ENCODE peak calls at places on chromosome 6, in four cellular contexts. U is AG09309, R is NCI-H2107, P is T47D. I is an unnamed sample.

GRCh38 chr6:109229536-109229935 is 134.2 kb downstream of the CEP57L1 start:
- DNase-seq in U (no peak), R (no peak), P (peak; percentile 69), I (no peak)

GRCh38 chr6:143802833-143803565 is 40.1 kb upstream of the LTV1 start:
- DNase-seq in U (peak; percentile 32), R (no peak), P (no peak), I (no peak)

GRCh38 chr6:134003542-134003951 is 48.9 kb downstream of the SLC2A12 start:
- DNase-seq in U (no peak), R (peak; percentile 12), P (no peak), I (peak; percentile 81)

GRCh38 chr6:13013681-13014550 is 297.3 kb downstream of the PHACTR1 start:
- DNase-seq in U (no peak), R (no peak), P (no peak), I (no peak)

GRCh38 chr6:72554761-72555221 is 67.1 kb upstream of the KCNQ5 start:
- DNase-seq in U (no peak), R (no peak), P (no peak), I (no peak)

GRCh38 chr6:84411060-84411629 is 183.7 kb upstream of the CEP162 start:
- DNase-seq in U (peak; percentile 52), R (no peak), P (no peak), I (no peak)

GRCh38 chr6:25014806-25015560 is 79.2 kb upstream of the RIPOR2 start:
- DNase-seq in U (peak; percentile 43), R (no peak), P (no peak), I (no peak)

GRCh38 chr6:81023007-81023582 is 729.4 kb downstream of the TENT5A start:
- DNase-seq in U (no peak), R (no peak), P (peak; percentile 9), I (no peak)

GRCh38 chr6:85458184-85458583 is 8.3 kb downstream of the NT5E start:
- DNase-seq in U (no peak), R (no peak), P (no peak), I (no peak)

GRCh38 chr6:35518566-35519312 is 6.0 kb upstream of the TULP1 start:
- DNase-seq in U (no peak), R (no peak), P (no peak), I (no peak)

GRCh38 chr6:56851104-56851503 is 103.8 kb upstream of the BEND6 start:
- DNase-seq in U (no peak), R (no peak), P (no peak), I (no peak)

GRCh38 chr6:17086469-17086868 is 15.4 kb upstream of the STMND1 start:
- DNase-seq in U (peak; percentile 49), R (no peak), P (peak; percentile 90), I (no peak)

GRCh38 chr6:165743366-165743898 is 80.4 kb upstream of the PDE10A start:
- DNase-seq in U (no peak), R (no peak), P (no peak), I (no peak)

GRCh38 chr6:76790881-76791280 is 672.4 kb downstream of the HTR1B start:
- DNase-seq in U (no peak), R (no peak), P (no peak), I (no peak)

GRCh38 chr6:115271001-115271400 is 789.7 kb downstream of the FRK start:
- DNase-seq in U (no peak), R (no peak), P (no peak), I (no peak)

GRCh38 chr6:154427425-154427824 is 70.8 kb upstream of the IPCEF1 start:
- DNase-seq in U (no peak), R (no peak), P (no peak), I (no peak)

GRCh38 chr6:66277400-66277799 is 570.4 kb upstream of the EYS start:
- DNase-seq in U (no peak), R (no peak), P (no peak), I (no peak)

GRCh38 chr6:14903176-14904088 is 342.4 kb upstream of the JARID2 start:
- DNase-seq in U (no peak), R (no peak), P (no peak), I (no peak)

GRCh38 chr6:167267896-167268528 is 23.1 kb upstream of the UNC93A start:
- DNase-seq in U (no peak), R (no peak), P (no peak), I (no peak)

GRCh38 chr6:117837268-117837667 is 69.8 kb upstream of the SLC35F1 start:
- DNase-seq in U (no peak), R (no peak), P (no peak), I (no peak)

GRCh38 chr6:46072866-46073265 is 56.9 kb upstream of the ENPP4 start:
- DNase-seq in U (no peak), R (no peak), P (no peak), I (no peak)

GRCh38 chr6:111515259-111515658 is 32.2 kb upstream of the REV3L start:
- DNase-seq in U (no peak), R (no peak), P (no peak), I (no peak)

GRCh38 chr6:5014072-5014561 is 10.3 kb upstream of the RPP40 start:
- DNase-seq in U (no peak), R (no peak), P (no peak), I (no peak)

GRCh38 chr6:87066449-87067288 is 28.2 kb downstream of the CGA start:
- DNase-seq in U (peak; percentile 24), R (peak; percentile 3), P (peak; percentile 63), I (no peak)

GRCh38 chr6:90237350-90237990 is 59.2 kb downstream of the BACH2 start:
- DNase-seq in U (no peak), R (no peak), P (no peak), I (no peak)

GRCh38 chr6:20486641-20487040 is 47.6 kb upstream of the CDKAL1 start:
- DNase-seq in U (no peak), R (no peak), P (no peak), I (no peak)

GRCh38 chr6:33692078-33692759 is 19.3 kb downstream of the UQCC2 start:
- DNase-seq in U (no peak), R (no peak), P (no peak), I (no peak)

GRCh38 chr6:111586554-111586953 is 19.1 kb downstream of the TRAF3IP2 start:
- DNase-seq in U (no peak), R (no peak), P (no peak), I (peak; percentile 90)

GRCh38 chr6:3351105-3351676 is 92.4 kb downstream of the PSMG4 start:
- DNase-seq in U (no peak), R (no peak), P (peak; percentile 48), I (no peak)

GRCh38 chr6:148885154-148885870 is 138.5 kb downstream of the UST start:
- DNase-seq in U (no peak), R (no peak), P (no peak), I (no peak)

GRCh38 chr6:30727920-30728605 is 7.9 kb downstream of the TUBB start:
- DNase-seq in U (no peak), R (no peak), P (no peak), I (no peak)

I was measured in NCI-H187 treated with DMSO at 0.1 percent for 48 hours.